ENCODE peak calls at places on chromosomes 7 and 10, in ten cellular contexts. C is IMR-90, T is bronchial epithelial cell, J is tibial nerve, D is astrocyte, O is neural crest cell, U is HFF-Myc, I is cardiac fibroblast, R is gastrocnemius medialis, H is heart left ventricle. Z is an unnamed sample.

GRCh38 chr7:104192434-104192833 is 15.4 kb downstream of the ORC5 start:
- DNase-seq in C (no peak), T (no peak), J (no peak), D (no peak), O (no peak), U (no peak), I (no peak), R (no peak), H (no peak), Z (no peak)

GRCh38 chr7:116182023-116182422 is 28.3 kb upstream of the TES start:
- DNase-seq in C (no peak), T (no peak), J (no peak), D (no peak), O (no peak), U (no peak), I (no peak), R (no peak), H (no peak), Z (no peak)

GRCh38 chr10:104922810-104923209 is 281.7 kb downstream of the SORCS3 start:
- DNase-seq in C (no peak), T (no peak), J (no peak), D (no peak), O (no peak), U (no peak), I (no peak), R (no peak), H (no peak), Z (no peak)

GRCh38 chr10:22712959-22713852 is 1.2 kb downstream of the PIP4K2A start:
- DNase-seq in C (peak), T (no peak), J (no peak), D (no peak), O (peak), U (no peak), I (peak), R (no peak), H (peak), Z (no peak)

GRCh38 chr7:121023683-121024507 is 35.4 kb downstream of the CPED1 start:
- DNase-seq in C (peak), T (no peak), J (no peak), D (no peak), O (no peak), U (peak), I (no peak), R (no peak), H (no peak), Z (no peak)

GRCh38 chr7:26859720-26860119 is 4.7 kb downstream of the SKAP2 start:
- DNase-seq in C (no peak), T (no peak), J (no peak), D (no peak), O (no peak), U (no peak), I (no peak), R (no peak), H (no peak), Z (no peak)

GRCh38 chr10:48476279-48476982 is 128.4 kb downstream of the ARHGAP22 start:
- DNase-seq in C (no peak), T (peak), J (no peak), D (no peak), O (no peak), U (no peak), I (peak), R (no peak), H (no peak), Z (no peak)

GRCh38 chr10:47435081-47435480 is 48.8 kb downstream of the ANXA8 start:
- DNase-seq in C (no peak), T (no peak), J (no peak), D (no peak), O (no peak), U (no peak), I (no peak), R (no peak), H (no peak), Z (no peak)

GRCh38 chr10:33041783-33042437 is 83.9 kb upstream of the ITGB1 start:
- DNase-seq in C (no peak), T (no peak), J (no peak), D (no peak), O (no peak), U (no peak), I (no peak), R (no peak), H (no peak), Z (no peak)

GRCh38 chr10:31142026-31142425 is 110.4 kb upstream of the ZNF438 start:
- DNase-seq in C (peak), T (no peak), J (no peak), D (peak), O (no peak), U (no peak), I (peak), R (no peak), H (no peak), Z (no peak)

GRCh38 chr10:126252884-126253612 is 135.2 kb downstream of the ADAM12 start:
- DNase-seq in C (peak), T (peak), J (no peak), D (peak), O (no peak), U (peak), I (peak), R (no peak), H (no peak), Z (no peak)

GRCh38 chr7:94212160-94212559 is 182.5 kb upstream of the COL1A2 start:
- DNase-seq in C (no peak), T (no peak), J (no peak), D (no peak), O (no peak), U (no peak), I (peak), R (no peak), H (no peak), Z (no peak)

GRCh38 chr10:555682-556350 is 133.7 kb downstream of the DIP2C start:
- DNase-seq in C (no peak), T (no peak), J (no peak), D (no peak), O (no peak), U (no peak), I (no peak), R (no peak), H (no peak), Z (no peak)

GRCh38 chr10:69403519-69403918 is 13.2 kb downstream of the TACR2 start:
- DNase-seq in C (peak), T (peak), J (no peak), D (peak), O (no peak), U (no peak), I (peak), R (no peak), H (no peak), Z (no peak)

GRCh38 chr7:29442146-29442545 is 121.5 kb upstream of the PRR15 start:
- DNase-seq in C (no peak), T (peak), J (no peak), D (peak), O (no peak), U (peak), I (peak), R (no peak), H (no peak), Z (no peak)

GRCh38 chr10:88064608-88065383 is 201.4 kb downstream of the PTEN start:
- DNase-seq in C (peak), T (no peak), J (peak), D (no peak), O (no peak), U (peak), I (peak), R (peak), H (peak), Z (no peak)

GRCh38 chr7:108492742-108493141 is 33.2 kb downstream of the PNPLA8 start:
- DNase-seq in C (no peak), T (peak), J (no peak), D (no peak), O (no peak), U (no peak), I (no peak), R (no peak), H (no peak), Z (no peak)

GRCh38 chr7:26508481-26508880 is 216.8 kb downstream of the SNX10 start:
- DNase-seq in C (no peak), T (no peak), J (no peak), D (no peak), O (no peak), U (no peak), I (no peak), R (no peak), H (no peak), Z (no peak)

GRCh38 chr7:28812641-28813040 is 145.5 kb downstream of the TRIL start:
- DNase-seq in C (no peak), T (no peak), J (no peak), D (no peak), O (no peak), U (no peak), I (no peak), R (no peak), H (no peak), Z (no peak)

GRCh38 chr7:7333610-7334009 is 151.3 kb downstream of the C1GALT1 start:
- DNase-seq in C (no peak), T (no peak), J (no peak), D (no peak), O (no peak), U (no peak), I (no peak), R (no peak), H (no peak), Z (no peak)

GRCh38 chr7:50418086-50418515 is 32.0 kb downstream of the FIGNL1 start:
- DNase-seq in C (peak), T (peak), J (peak), D (peak), O (peak), U (peak), I (peak), R (peak), H (peak), Z (no peak)

GRCh38 chr10:17169807-17170206 is 31.7 kb downstream of the TRDMT1 start:
- DNase-seq in C (no peak), T (no peak), J (no peak), D (no peak), O (no peak), U (no peak), I (peak), R (no peak), H (no peak), Z (no peak)

GRCh38 chr7:6310594-6310993 is 38.2 kb upstream of the CYTH3 start:
- DNase-seq in C (no peak), T (no peak), J (no peak), D (no peak), O (no peak), U (no peak), I (no peak), R (no peak), H (no peak), Z (no peak)

GRCh38 chr10:26779176-26779860 is 81.4 kb downstream of the ABI1 start:
- DNase-seq in C (no peak), T (peak), J (no peak), D (no peak), O (no peak), U (no peak), I (no peak), R (no peak), H (no peak), Z (no peak)

GRCh38 chr7:113959910-113960309 is 41.1 kb upstream of the PPP1R3A start:
- DNase-seq in C (no peak), T (no peak), J (no peak), D (no peak), O (no peak), U (no peak), I (no peak), R (no peak), H (no peak), Z (no peak)

GRCh38 chr7:100367676-100368613 is 5.3 kb upstream of the PILRA start:
- DNase-seq in C (no peak), T (no peak), J (no peak), D (no peak), O (no peak), U (no peak), I (no peak), R (no peak), H (no peak), Z (no peak)

DNA sequence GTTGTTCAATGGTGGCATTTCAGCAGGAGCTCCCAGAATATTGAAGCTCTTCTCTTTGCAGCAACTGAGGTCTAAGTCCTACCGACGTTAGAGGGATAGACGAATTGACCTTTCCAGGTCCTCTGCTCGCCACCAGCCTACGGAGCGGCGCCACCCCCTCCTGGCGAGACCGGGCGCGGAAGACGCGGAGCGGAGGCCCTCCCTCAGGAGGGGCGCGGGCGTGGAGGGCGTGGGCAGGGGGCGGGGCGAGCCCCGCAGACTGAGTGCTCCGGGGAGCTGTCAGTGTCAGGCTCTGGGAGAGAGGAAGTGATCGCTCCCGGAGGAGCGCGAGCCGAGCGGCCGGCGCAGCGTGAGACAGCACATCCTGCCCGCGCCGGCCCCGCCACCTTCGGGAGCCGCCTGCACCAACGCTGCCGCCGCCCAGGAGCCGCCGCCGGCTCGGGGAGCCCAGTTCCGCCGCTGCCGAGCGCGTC is at the start of gene DYNC1I1:
- DNase-seq in C (peak), T (peak), J (peak), D (peak), O (peak), U (no peak), I (peak), R (peak), H (peak), Z (peak)
- TF ChIP-seq CTCF in C (no peak), T (no peak), J (no peak), D (no peak), O (peak), U (no peak), I (no peak), R (no peak), H (peak), Z (no peak)

GRCh38 chr7:39164887-39165286 is 187.2 kb downstream of the POU6F2 start:
- DNase-seq in C (no peak), T (no peak), J (no peak), D (no peak), O (no peak), U (no peak), I (no peak), R (no peak), H (no peak), Z (no peak)
- TF ChIP-seq CTCF in C (no peak), T (no peak), J (no peak), D (no peak), O (no peak), U (no peak), I (no peak), R (no peak), H (no peak), Z (no peak)

GRCh38 chr10:43222296-43222695 is 44.6 kb downstream of the RASGEF1A start:
- DNase-seq in C (no peak), T (no peak), J (no peak), D (no peak), O (no peak), U (no peak), I (no peak), R (no peak), H (no peak), Z (no peak)

GRCh38 chr10:43223056-43223455 is 43.8 kb downstream of the RASGEF1A start:
- DNase-seq in C (no peak), T (no peak), J (no peak), D (no peak), O (no peak), U (no peak), I (no peak), R (no peak), H (no peak), Z (no peak)

GRCh38 chr10:43225787-43226153 is 41.1 kb downstream of the RASGEF1A start:
- DNase-seq in C (no peak), T (no peak), J (no peak), D (no peak), O (no peak), U (no peak), I (no peak), R (no peak), H (peak), Z (peak)

GRCh38 chr10:43225004-43225786 is 41.7 kb downstream of the RASGEF1A start:
- DNase-seq in C (no peak), T (no peak), J (no peak), D (no peak), O (no peak), U (no peak), I (no peak), R (no peak), H (no peak), Z (peak)

DNA sequence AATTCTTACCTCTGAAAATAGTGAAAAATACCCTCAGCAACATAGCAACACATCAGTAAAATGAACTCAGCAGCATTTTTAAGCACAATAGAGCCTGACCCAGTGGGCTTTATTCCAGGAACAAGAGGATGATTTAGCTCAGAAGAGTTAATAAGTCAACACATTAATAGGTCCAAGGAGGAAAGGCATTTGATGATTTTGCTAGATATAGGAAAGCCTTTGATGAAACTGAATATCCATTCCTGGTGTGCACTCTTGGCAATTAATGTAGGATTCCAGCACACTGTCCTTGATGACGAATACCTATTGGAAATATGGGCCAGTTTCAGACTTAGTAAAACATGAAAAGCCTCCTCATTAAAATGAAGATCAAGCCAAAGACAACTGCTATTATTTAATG is 42.5 kb downstream of the RASGEF1A start:
- DNase-seq in C (no peak), T (no peak), J (no peak), D (no peak), O (no peak), U (no peak), I (no peak), R (no peak), H (no peak), Z (no peak)
- TF ChIP-seq CTCF in C (no peak), T (no peak), J (no peak), D (no peak), O (no peak), U (no peak), I (no peak), R (no peak), H (no peak), Z (no peak)

GRCh38 chr10:102670065-102670400 is 25.8 kb downstream of the TRIM8 start:
- DNase-seq in C (no peak), T (no peak), J (no peak), D (no peak), O (no peak), U (no peak), I (no peak), R (no peak), H (no peak), Z (no peak)

GRCh38 chr10:102668312-102669110 is 24.2 kb downstream of the TRIM8 start:
- DNase-seq in C (no peak), T (no peak), J (no peak), D (no peak), O (no peak), U (no peak), I (no peak), R (no peak), H (no peak), Z (no peak)

GRCh38 chr10:102670871-102671434 is 26.7 kb downstream of the TRIM8 start:
- DNase-seq in C (no peak), T (no peak), J (no peak), D (no peak), O (no peak), U (no peak), I (no peak), R (no peak), H (no peak), Z (no peak)

GRCh38 chr10:102672822-102673200 is 28.5 kb downstream of the TRIM8 start:
- DNase-seq in C (no peak), T (no peak), J (no peak), D (no peak), O (no peak), U (no peak), I (no peak), R (no peak), H (no peak), Z (no peak)

DNA sequence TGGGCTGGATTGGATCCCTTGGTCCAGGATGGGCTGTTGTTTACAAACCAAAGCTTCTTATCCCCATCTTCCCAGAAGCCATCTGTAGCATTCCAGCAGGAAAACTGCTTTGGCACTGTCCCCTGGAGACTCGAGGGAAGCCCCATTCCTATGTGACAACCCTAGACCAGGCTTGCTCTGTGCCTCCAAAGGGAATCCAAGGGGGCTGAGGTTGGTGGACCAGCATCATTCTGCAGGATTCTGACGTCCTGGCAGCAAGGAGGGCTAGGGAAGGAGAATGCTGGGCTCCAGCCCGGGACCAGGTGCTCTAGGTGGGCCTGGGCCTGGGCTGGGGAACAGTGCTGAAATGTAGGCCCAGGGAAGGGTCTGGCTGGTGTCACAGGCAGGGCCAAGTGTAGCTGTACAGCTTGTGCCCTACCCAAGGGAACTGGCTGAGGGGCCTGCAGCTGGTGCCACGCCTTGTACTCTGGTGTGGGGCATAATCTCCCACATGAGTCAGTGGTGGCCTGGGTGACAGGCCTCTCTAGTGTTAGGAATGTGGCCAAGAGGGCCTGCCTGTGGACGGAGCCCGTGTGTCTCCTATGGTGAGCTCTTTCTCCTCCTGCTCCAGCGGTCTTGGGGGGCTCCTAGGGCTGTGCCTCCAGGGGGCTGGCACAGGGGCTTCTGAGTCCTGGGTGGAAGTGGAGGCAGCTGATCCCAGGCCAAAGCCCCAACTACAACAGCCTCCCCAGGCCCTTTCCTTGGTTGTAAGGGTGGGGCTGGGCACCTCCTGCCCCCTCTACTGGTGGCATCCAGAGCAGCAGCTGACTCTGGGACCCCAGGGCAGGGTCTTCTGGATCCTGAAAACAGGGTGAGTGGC is 25.2 kb downstream of the TRIM8 start:
- DNase-seq in C (peak), T (peak), J (no peak), D (peak), O (no peak), U (no peak), I (no peak), R (peak), H (peak), Z (no peak)
- TF ChIP-seq CTCF in C (peak), T (peak), J (peak), D (no peak), O (peak), U (peak), I (no peak), R (no peak), H (no peak), Z (peak)

GRCh38 chr7:138726288-138726687 is 25.1 kb upstream of the SVOPL start:
- DNase-seq in C (no peak), T (no peak), J (no peak), D (no peak), O (no peak), U (no peak), I (no peak), R (no peak), H (no peak), Z (no peak)
- TF ChIP-seq CTCF in C (no peak), T (peak), J (no peak), D (no peak), O (peak), U (no peak), I (no peak), R (no peak), H (no peak), Z (no peak)

GRCh38 chr10:52778511-52779392 is 6.2 kb upstream of the MBL2 start:
- DNase-seq in C (peak), T (peak), J (no peak), D (peak), O (no peak), U (peak), I (peak), R (no peak), H (no peak), Z (no peak)
- TF ChIP-seq CTCF in C (peak), T (peak), J (no peak), D (peak), O (peak), U (peak), I (peak), R (no peak), H (peak), Z (peak)

DNA sequence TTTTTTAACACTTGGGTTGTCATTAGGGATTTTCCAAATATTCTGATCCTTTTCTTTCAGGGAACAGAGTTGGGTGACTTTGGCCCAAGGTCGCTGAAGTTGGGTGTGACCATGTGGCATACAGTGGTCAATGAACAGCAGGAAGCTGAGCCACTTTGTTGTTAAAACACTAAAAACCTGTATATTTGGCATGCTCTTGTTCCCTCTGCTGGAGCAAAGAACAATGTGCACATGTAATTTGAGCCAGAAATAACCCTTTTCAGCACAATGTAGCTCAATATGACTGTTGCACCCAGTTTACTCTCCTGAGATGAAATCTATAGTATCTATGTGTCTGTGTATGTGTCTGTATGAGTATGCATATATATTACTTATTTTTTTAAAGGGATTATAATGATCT is 74.9 kb downstream of the ADCYAP1R1 start:
- DNase-seq in C (peak), T (peak), J (no peak), D (peak), O (no peak), U (peak), I (peak), R (no peak), H (no peak), Z (no peak)
- TF ChIP-seq CTCF in C (peak), T (no peak), J (no peak), D (peak), O (peak), U (peak), I (peak), R (no peak), H (no peak), Z (peak)

GRCh38 chr7:125670926-125671572 is 741.4 kb upstream of the POT1 start:
- DNase-seq in C (no peak), T (peak), J (no peak), D (peak), O (no peak), U (no peak), I (peak), R (no peak), H (no peak), Z (no peak)
- TF ChIP-seq CTCF in C (peak), T (peak), J (peak), D (peak), O (peak), U (no peak), I (peak), R (no peak), H (peak), Z (peak)